ENCODE peak calls at places on chromosomes 16 and 17, in six cellular contexts. One of them, this sample, is unnamed.
A peak's percentile ranks its signal among the peaks of the same experiment; 100 is the strongest.

GRCh38 chr17:7823581-7824001 is 10.4 kb upstream of the KDM6B start:
- DNase-seq in cardiac muscle cell: no peak
- DNase-seq in BJ: no peak
- DNase-seq in left ventricle myocardium inferior: no peak
- DNase-seq in lower lobe of right lung: no peak
- DNase-seq in thoracic aorta: no peak
- DNase-seq in this sample: no peak

GRCh38 chr16:2785101-2785991 is 2.0 kb downstream of the PRSS33 start:
- DNase-seq in cardiac muscle cell: no peak
- DNase-seq in BJ: no peak
- DNase-seq in left ventricle myocardium inferior: no peak
- DNase-seq in lower lobe of right lung: peak; percentile 60
- DNase-seq in thoracic aorta: no peak
- DNase-seq in this sample: no peak

GRCh38 chr17:21360048-21360447 is 16.1 kb upstream of the KCNJ12 start:
- DNase-seq in cardiac muscle cell: no peak
- DNase-seq in BJ: no peak
- DNase-seq in left ventricle myocardium inferior: no peak
- DNase-seq in lower lobe of right lung: no peak
- DNase-seq in thoracic aorta: no peak
- DNase-seq in this sample: no peak

GRCh38 chr17:40535924-40536717 is 29.2 kb downstream of the CCR7 start:
- DNase-seq in cardiac muscle cell: peak; percentile 83
- DNase-seq in BJ: no peak
- DNase-seq in left ventricle myocardium inferior: no peak
- DNase-seq in lower lobe of right lung: no peak
- DNase-seq in thoracic aorta: no peak
- DNase-seq in this sample: no peak

GRCh38 chr17:58572846-58573245 is 58.4 kb upstream of the MTMR4 start:
- DNase-seq in cardiac muscle cell: no peak
- DNase-seq in BJ: no peak
- DNase-seq in left ventricle myocardium inferior: no peak
- DNase-seq in lower lobe of right lung: no peak
- DNase-seq in thoracic aorta: no peak
- DNase-seq in this sample: no peak

GRCh38 chr17:50037321-50038107 is 18.4 kb upstream of the ITGA3 start:
- DNase-seq in cardiac muscle cell: no peak
- DNase-seq in BJ: no peak
- DNase-seq in left ventricle myocardium inferior: peak; percentile 25
- DNase-seq in lower lobe of right lung: peak; percentile 85
- DNase-seq in thoracic aorta: peak; percentile 50
- DNase-seq in this sample: no peak

GRCh38 chr17:58339775-58340622 is 11.4 kb upstream of the TSPOAP1 start:
- DNase-seq in cardiac muscle cell: no peak
- DNase-seq in BJ: no peak
- DNase-seq in left ventricle myocardium inferior: no peak
- DNase-seq in lower lobe of right lung: no peak
- DNase-seq in thoracic aorta: no peak
- DNase-seq in this sample: no peak

GRCh38 chr16:50950955-50951354 is 200.1 kb downstream of the SALL1 start:
- DNase-seq in cardiac muscle cell: no peak
- DNase-seq in BJ: no peak
- DNase-seq in left ventricle myocardium inferior: no peak
- DNase-seq in lower lobe of right lung: no peak
- DNase-seq in thoracic aorta: no peak
- DNase-seq in this sample: no peak

GRCh38 chr16:25176136-25176535 is 40.6 kb upstream of the AQP8 start:
- DNase-seq in cardiac muscle cell: peak; percentile 72
- DNase-seq in BJ: no peak
- DNase-seq in left ventricle myocardium inferior: no peak
- DNase-seq in lower lobe of right lung: no peak
- DNase-seq in thoracic aorta: no peak
- DNase-seq in this sample: no peak

GRCh38 chr16:84729716-84730320 is 30.0 kb downstream of the USP10 start:
- DNase-seq in cardiac muscle cell: no peak
- DNase-seq in BJ: no peak
- DNase-seq in left ventricle myocardium inferior: no peak
- DNase-seq in lower lobe of right lung: no peak
- DNase-seq in thoracic aorta: no peak
- DNase-seq in this sample: no peak

GRCh38 chr17:19009970-19010369 is 5.4 kb upstream of the FAM83G start:
- DNase-seq in cardiac muscle cell: no peak
- DNase-seq in BJ: no peak
- DNase-seq in left ventricle myocardium inferior: no peak
- DNase-seq in lower lobe of right lung: peak; percentile 32
- DNase-seq in thoracic aorta: no peak
- DNase-seq in this sample: no peak

GRCh38 chr17:69712801-69713311 is 298.4 kb downstream of the MAP2K6 start:
- DNase-seq in cardiac muscle cell: no peak
- DNase-seq in BJ: no peak
- DNase-seq in left ventricle myocardium inferior: no peak
- DNase-seq in lower lobe of right lung: no peak
- DNase-seq in thoracic aorta: no peak
- DNase-seq in this sample: no peak

GRCh38 chr17:35668807-35669206 is 62.6 kb upstream of the RASL10B start:
- DNase-seq in cardiac muscle cell: no peak
- DNase-seq in BJ: no peak
- DNase-seq in left ventricle myocardium inferior: no peak
- DNase-seq in lower lobe of right lung: no peak
- DNase-seq in thoracic aorta: no peak
- DNase-seq in this sample: no peak

GRCh38 chr17:40909351-40909750 is 24.3 kb upstream of the KRT20 start:
- DNase-seq in cardiac muscle cell: peak; percentile 86
- DNase-seq in BJ: peak; percentile 83
- DNase-seq in left ventricle myocardium inferior: peak; percentile 52
- DNase-seq in lower lobe of right lung: peak; percentile 83
- DNase-seq in thoracic aorta: peak; percentile 55
- DNase-seq in this sample: peak; percentile 87

GRCh38 chr17:82593590-82594087 is 54.6 kb downstream of the WDR45B start:
- DNase-seq in cardiac muscle cell: no peak
- DNase-seq in BJ: no peak
- DNase-seq in left ventricle myocardium inferior: no peak
- DNase-seq in lower lobe of right lung: peak; percentile 58
- DNase-seq in thoracic aorta: no peak
- DNase-seq in this sample: no peak

GRCh38 chr17:80942360-80943345 is 49.0 kb upstream of the CHMP6 start:
- DNase-seq in cardiac muscle cell: no peak
- DNase-seq in BJ: peak; percentile 36
- DNase-seq in left ventricle myocardium inferior: peak; percentile 95
- DNase-seq in lower lobe of right lung: peak; percentile 79
- DNase-seq in thoracic aorta: peak; percentile 77
- DNase-seq in this sample: peak; percentile 68

GRCh38 chr16:11546522-11547485 is 39.9 kb downstream of the LITAF start:
- DNase-seq in cardiac muscle cell: no peak
- DNase-seq in BJ: peak; percentile 35
- DNase-seq in left ventricle myocardium inferior: no peak
- DNase-seq in lower lobe of right lung: no peak
- DNase-seq in thoracic aorta: no peak
- DNase-seq in this sample: peak; percentile 38

GRCh38 chr17:41939044-41939695 is 8.8 kb downstream of the ODAD4 start:
- DNase-seq in cardiac muscle cell: no peak
- DNase-seq in BJ: no peak
- DNase-seq in left ventricle myocardium inferior: no peak
- DNase-seq in lower lobe of right lung: no peak
- DNase-seq in thoracic aorta: no peak
- DNase-seq in this sample: no peak

GRCh38 chr16:53085539-53086450 is 31.0 kb downstream of the CHD9 start:
- DNase-seq in cardiac muscle cell: no peak
- DNase-seq in BJ: no peak
- DNase-seq in left ventricle myocardium inferior: no peak
- DNase-seq in lower lobe of right lung: no peak
- DNase-seq in thoracic aorta: no peak
- DNase-seq in this sample: no peak

GRCh38 chr16:13540771-13541170 is 379.2 kb upstream of the ERCC4 start:
- DNase-seq in cardiac muscle cell: no peak
- DNase-seq in BJ: no peak
- DNase-seq in left ventricle myocardium inferior: no peak
- DNase-seq in lower lobe of right lung: no peak
- DNase-seq in thoracic aorta: no peak
- DNase-seq in this sample: no peak

GRCh38 chr17:50856431-50856830 is 9.7 kb downstream of the TOB1 start:
- DNase-seq in cardiac muscle cell: no peak
- DNase-seq in BJ: no peak
- DNase-seq in left ventricle myocardium inferior: no peak
- DNase-seq in lower lobe of right lung: no peak
- DNase-seq in thoracic aorta: no peak
- DNase-seq in this sample: no peak

GRCh38 chr16:785563-786535 is 2.3 kb downstream of the RPUSD1 start:
- DNase-seq in cardiac muscle cell: peak; percentile 81
- DNase-seq in BJ: no peak
- DNase-seq in left ventricle myocardium inferior: peak; percentile 66
- DNase-seq in lower lobe of right lung: peak; percentile 87
- DNase-seq in thoracic aorta: no peak
- DNase-seq in this sample: no peak

DNA sequence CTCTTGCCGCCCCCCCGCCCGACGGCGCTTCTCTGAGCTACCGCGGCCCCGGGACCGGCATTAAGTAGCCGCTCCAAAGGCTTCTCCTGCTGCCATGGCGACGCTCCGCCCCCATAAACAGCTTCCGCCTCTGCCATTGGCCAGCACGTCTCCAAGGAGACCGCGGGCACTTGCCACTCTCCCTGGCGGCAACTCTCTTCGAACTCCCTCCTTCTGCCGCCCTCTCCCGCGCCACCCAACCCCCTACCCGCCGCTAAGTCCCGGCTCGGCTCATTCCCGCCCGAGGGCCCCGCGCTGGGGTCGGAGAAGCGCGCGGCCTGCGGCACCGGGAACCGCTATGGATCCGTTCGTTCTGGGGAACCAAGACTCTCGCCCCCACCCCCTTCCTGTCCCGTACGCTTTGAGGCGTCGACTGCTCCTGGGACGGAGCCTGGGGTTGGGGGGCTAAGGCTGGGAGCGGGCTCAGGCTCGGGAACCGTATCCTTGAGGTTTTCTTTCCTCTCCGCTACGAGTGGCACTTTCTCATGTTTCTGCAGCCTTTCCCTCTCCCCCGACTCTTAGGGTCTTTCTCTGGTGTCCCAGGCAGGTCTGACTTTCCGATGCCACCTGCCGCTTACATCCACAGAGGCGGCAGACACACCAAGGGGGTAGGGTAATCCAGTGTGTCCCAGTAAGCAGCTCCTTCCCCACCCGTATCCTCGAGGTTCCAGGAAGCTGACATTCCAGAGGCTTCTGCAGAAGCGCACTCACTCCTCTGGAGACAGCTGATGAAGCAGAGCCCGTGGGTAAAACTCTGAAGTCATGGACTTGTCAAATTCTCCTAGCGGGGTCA is at the start of gene FOXJ1:
- DNase-seq in cardiac muscle cell: peak; percentile 93
- DNase-seq in BJ: peak; percentile 40
- DNase-seq in left ventricle myocardium inferior: peak; percentile 83
- DNase-seq in lower lobe of right lung: peak; percentile 94
- DNase-seq in thoracic aorta: peak; percentile 59
- DNase-seq in this sample: peak; percentile 31
- TF ChIP-seq CTCF in cardiac muscle cell: no peak
- TF ChIP-seq CTCF in BJ: no peak
- TF ChIP-seq CTCF in left ventricle myocardium inferior: no peak
- TF ChIP-seq CTCF in lower lobe of right lung: no peak
- TF ChIP-seq CTCF in thoracic aorta: no peak
- TF ChIP-seq CTCF in this sample: no peak

DNA sequence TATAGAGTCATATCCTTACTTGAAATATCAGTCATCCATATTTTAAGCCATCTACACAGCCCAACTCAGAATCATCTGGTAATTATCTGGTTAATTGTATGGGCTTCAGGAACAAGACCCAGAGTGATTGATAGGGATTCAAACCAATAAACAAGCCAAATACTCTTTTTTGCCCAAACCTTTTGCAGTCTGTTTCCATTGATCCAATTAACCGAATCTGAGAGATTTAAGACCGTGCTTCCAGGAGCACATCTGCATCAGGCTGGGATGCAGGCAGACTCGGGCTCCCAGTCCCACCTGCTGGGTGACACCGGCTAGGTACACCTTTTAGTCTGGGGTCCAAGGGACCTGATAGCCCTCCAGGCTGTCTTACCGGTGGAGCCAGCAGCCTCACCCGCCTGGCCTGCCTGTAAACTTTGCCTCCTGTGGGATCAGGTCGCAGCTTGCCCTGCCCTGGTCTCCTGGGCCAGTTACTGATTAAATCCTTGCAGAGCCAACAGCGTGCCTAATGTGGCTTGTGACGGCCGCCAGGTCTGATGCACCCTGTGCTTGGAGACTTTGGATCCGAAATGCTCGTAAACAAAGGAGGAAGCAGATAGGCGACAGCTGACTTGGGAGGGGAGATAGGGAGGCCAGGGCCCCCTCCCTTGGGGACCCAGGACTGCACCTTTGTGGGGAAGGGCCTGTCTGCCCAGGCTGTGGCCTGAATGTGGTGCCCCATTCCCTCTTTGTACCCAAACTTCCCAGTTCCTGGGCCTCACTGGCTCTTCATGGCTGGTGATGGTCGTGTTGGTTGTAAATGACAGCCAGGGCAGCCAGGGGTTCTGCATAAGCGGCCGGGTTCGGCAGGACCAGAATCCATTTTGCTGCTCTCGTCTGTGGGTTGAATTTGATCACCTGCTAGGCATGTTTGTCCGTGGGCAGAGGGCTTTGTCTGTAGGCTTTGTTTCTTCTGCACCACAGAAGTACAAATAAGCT is 3.8 kb downstream of the CMIP start:
- DNase-seq in cardiac muscle cell: peak; percentile 24
- DNase-seq in BJ: no peak
- DNase-seq in left ventricle myocardium inferior: no peak
- DNase-seq in lower lobe of right lung: no peak
- DNase-seq in thoracic aorta: no peak
- DNase-seq in this sample: no peak
- H3K4me3 ChIP-seq in cardiac muscle cell: no peak overlapping the region
- H3K4me3 ChIP-seq in BJ: no peak overlapping the region
- H3K4me3 ChIP-seq in left ventricle myocardium inferior: peak overlapping the region; percentile 77
- H3K4me3 ChIP-seq in lower lobe of right lung: peak overlapping the region; percentile 94
- H3K4me3 ChIP-seq in thoracic aorta: peak overlapping the region; percentile 72
- H3K4me3 ChIP-seq in this sample: peak overlapping the region; percentile 15

DNA sequence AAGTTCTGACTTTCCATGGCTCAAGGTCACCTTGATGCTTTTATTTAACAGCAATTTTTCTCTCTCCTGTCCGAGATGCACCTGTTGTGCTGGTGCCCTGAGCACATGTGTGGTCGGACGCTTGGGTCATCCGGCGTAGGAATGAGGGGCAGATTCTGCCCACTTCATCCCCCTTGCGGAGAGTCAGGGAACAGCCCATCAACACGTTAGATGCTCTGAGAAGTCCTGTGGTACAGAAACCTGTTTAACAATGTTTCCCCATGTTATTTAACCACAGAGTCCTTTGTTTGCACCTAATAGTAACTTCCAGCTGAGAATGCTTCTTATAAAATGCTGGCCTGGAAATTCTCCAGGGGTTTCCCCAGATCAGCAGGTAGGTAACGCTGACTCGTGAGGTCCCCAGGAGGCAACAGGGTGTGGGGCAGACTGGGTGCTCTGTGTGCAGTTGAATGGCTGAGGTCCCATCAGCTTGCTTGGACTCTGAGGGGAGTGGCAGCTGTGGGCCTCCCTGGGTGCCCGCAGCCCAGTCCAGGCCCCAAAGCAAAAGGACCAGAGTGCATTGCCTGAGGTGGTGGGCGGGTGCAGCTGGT is 17.8 kb downstream of the DOC2B start:
- DNase-seq in cardiac muscle cell: no peak
- DNase-seq in BJ: no peak
- DNase-seq in left ventricle myocardium inferior: no peak
- DNase-seq in lower lobe of right lung: no peak
- DNase-seq in thoracic aorta: no peak
- DNase-seq in this sample: no peak
- TF ChIP-seq CTCF in cardiac muscle cell: peak; percentile 15
- TF ChIP-seq CTCF in BJ: peak; percentile 31
- TF ChIP-seq CTCF in left ventricle myocardium inferior: no peak
- TF ChIP-seq CTCF in lower lobe of right lung: no peak
- TF ChIP-seq CTCF in thoracic aorta: no peak
- TF ChIP-seq CTCF in this sample: no peak

GRCh38 chr16:30967795-30968194 is 10.2 kb downstream of the SETD1A start:
- DNase-seq in cardiac muscle cell: no peak
- DNase-seq in BJ: no peak
- DNase-seq in left ventricle myocardium inferior: no peak
- DNase-seq in lower lobe of right lung: no peak
- DNase-seq in thoracic aorta: no peak
- DNase-seq in this sample: no peak
- H3K4me3 ChIP-seq in cardiac muscle cell: no peak overlapping the region
- H3K4me3 ChIP-seq in BJ: no peak overlapping the region
- H3K4me3 ChIP-seq in left ventricle myocardium inferior: no peak overlapping the region
- H3K4me3 ChIP-seq in lower lobe of right lung: no peak overlapping the region
- H3K4me3 ChIP-seq in thoracic aorta: no peak overlapping the region
- H3K4me3 ChIP-seq in this sample: no peak overlapping the region